ENCODE peak calls at places on chromosomes 2 and 18, in ten cellular contexts. J is osteoblast, V is upper lobe of right lung, S is NB4, K is dorsolateral prefrontal cortex, U is fibroblast of pulmonary artery, A is suprapubic skin, O is tibial nerve, P is neural crest cell, E is GM12865. X is an unnamed sample.

GRCh38 chr18:41642756-41643155 is 312.3 kb upstream of the PIK3C3 start:
- DNase-seq in J (no peak), V (no peak), S (no peak), K (no peak), U (peak), A (no peak), O (no peak), P (no peak), E (no peak), X (no peak)

GRCh38 chr2:2644040-2644439 is 313.0 kb upstream of the MYT1L start:
- DNase-seq in J (no peak), V (no peak), S (no peak), K (no peak), U (no peak), A (no peak), O (no peak), P (no peak), E (no peak), X (no peak)

GRCh38 chr2:169077674-169078240 is 8.4 kb downstream of the DHRS9 start:
- DNase-seq in J (peak), V (no peak), S (peak), K (no peak), U (no peak), A (no peak), O (no peak), P (no peak), E (no peak), X (no peak)

GRCh38 chr2:173751245-173751975 is 213.8 kb downstream of the SP3 start:
- DNase-seq in J (no peak), V (no peak), S (no peak), K (no peak), U (no peak), A (no peak), O (no peak), P (no peak), E (no peak), X (no peak)

GRCh38 chr2:146129231-146129630 is 1609.3 kb upstream of the ZEB2 start:
- DNase-seq in J (no peak), V (no peak), S (no peak), K (no peak), U (no peak), A (no peak), O (no peak), P (no peak), E (no peak), X (no peak)

GRCh38 chr2:197286805-197287595 is 23.6 kb downstream of the ANKRD44 start:
- DNase-seq in J (peak), V (no peak), S (peak), K (no peak), U (peak), A (no peak), O (peak), P (no peak), E (peak), X (no peak)

GRCh38 chr2:176146645-176147044 is 4.7 kb upstream of the HOXD4 start:
- DNase-seq in J (no peak), V (no peak), S (no peak), K (no peak), U (no peak), A (no peak), O (no peak), P (no peak), E (no peak), X (no peak)

GRCh38 chr2:36770542-36771287 is 74.2 kb downstream of the VIT start:
- DNase-seq in J (peak), V (no peak), S (peak), K (no peak), U (peak), A (no peak), O (no peak), P (peak), E (peak), X (no peak)

GRCh38 chr18:76801567-76802505 is 20.5 kb upstream of the ZNF236 start:
- DNase-seq in J (peak), V (peak), S (peak), K (peak), U (peak), A (no peak), O (peak), P (peak), E (peak), X (no peak)

DNA sequence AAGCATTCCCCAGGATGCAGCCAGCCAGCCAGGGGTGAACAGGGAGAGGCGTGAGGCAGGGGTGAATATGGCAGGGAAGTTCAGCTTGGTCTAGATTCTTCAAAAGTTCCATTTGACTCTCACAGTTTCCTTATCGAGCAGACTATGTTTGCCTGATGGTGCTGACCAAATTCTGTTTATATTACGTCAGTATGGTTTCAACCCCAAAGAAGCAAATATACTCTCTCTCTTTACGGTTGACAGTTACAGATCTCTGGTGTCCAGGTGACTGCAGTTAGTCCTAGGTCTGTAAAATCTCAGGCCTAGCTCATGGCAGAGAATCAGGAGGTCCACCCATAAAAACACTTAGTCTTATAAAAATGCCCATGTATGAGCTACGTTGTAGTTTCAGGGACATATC is 38.3 kb upstream of the DNMT3A start:
- DNase-seq in J (no peak), V (peak), S (no peak), K (no peak), U (no peak), A (no peak), O (no peak), P (no peak), E (peak), X (no peak)
- TF ChIP-seq CTCF in J (no peak), V (no peak), S (no peak), K (no peak), U (no peak), A (no peak), O (no peak), P (no peak), E (no peak), X (no peak)

DNA sequence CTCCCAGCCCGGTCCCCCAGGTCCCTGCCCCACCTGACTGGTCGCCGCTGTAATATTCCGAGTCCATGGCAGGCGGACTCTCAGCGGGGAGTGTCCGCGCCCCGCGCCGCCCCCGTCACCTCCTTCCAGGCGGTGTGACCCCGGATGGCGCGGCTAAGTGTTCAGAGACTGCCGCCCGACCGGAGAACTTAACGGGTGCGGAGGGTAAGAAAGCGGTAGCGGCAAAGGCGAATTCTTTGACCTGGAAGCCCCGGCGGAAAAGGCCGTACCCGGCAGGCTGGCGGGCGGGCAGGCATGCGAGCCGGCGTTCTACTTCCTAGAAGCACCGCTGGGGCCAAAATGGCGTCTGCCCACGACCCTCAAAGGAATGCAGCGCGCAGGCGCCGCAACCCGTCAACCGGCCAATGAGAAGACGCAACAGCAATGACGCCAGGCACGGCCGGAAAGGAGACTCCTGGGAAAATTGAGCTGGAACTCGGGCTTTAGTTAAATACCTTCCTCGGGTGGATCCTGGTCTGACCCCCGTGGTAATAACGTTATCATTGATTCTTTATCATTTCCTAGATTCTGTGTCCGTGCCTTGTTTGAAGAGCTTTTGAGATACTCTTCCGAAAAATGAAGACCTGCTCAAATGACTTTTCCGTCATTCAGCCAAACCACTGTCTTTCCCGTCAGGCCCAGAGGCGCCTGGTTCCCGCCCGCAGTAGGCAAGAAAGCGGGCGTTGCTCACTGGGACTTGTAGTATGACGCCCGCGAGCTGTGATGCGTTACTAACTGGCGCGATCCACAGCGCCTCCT is at the start of gene IWS1:
- DNase-seq in J (peak), V (peak), S (peak), K (peak), U (peak), A (peak), O (peak), P (peak), E (peak), X (peak)
- TF ChIP-seq CTCF in J (no peak), V (peak), S (no peak), K (peak), U (peak), A (peak), O (no peak), P (no peak), E (peak), X (peak)

DNA sequence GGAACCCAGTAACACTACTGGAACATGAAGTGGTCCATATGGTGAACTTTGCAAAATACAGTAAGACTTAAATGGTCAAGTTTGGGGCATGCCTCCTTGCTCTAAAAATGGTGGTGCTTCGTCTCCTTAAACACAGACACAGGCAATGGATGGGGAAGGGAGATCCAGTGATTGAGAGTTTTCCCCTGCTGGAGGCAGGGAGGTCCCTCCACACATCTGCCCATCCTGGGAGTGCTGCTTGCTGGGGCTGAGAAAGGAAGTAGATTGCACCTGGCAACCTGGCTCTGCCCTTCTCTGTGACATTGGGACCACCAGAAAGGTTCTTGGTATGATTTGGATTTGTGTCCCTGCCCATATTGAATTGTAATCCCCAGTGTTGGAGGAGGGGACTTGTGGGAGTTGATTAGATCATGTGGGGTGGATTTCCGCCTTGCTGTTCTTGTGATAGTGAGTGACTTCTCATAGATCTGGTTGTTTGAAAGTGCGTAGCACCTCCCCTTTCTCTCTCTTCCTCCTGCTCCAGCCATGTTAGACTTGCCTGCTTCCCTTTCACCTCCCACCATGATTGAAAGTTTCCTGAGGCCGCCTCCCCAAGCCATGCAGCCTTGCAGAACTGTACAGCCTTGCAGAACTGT is 35.4 kb upstream of the SKOR2 start:
- DNase-seq in J (no peak), V (no peak), S (no peak), K (no peak), U (no peak), A (no peak), O (no peak), P (no peak), E (no peak), X (no peak)
- TF ChIP-seq CTCF in J (no peak), V (no peak), S (no peak), K (no peak), U (no peak), A (no peak), O (no peak), P (no peak), E (no peak), X (no peak)

DNA sequence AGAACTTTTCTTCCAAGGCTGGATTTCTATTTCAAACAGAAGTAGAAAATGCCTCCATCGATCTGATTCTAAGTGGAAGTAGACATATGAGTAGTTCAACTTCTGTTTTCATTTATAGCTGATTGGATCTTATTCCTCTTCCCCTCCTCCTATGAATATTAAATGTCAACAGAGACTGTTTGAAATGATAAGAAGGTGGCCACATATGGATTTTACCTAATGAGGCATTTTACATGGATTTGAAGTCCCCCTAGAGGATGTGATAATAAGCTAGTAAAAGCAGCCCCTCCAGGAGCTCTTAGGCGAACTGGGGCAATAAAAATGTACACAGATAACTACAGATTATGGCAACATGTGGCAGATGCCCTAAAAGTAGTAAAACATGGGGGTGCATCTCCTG is 71.0 kb downstream of the UPP2 start:
- DNase-seq in J (no peak), V (no peak), S (no peak), K (no peak), U (no peak), A (no peak), O (no peak), P (no peak), E (no peak), X (no peak)
- TF ChIP-seq CTCF in J (no peak), V (no peak), S (no peak), K (no peak), U (no peak), A (no peak), O (no peak), P (no peak), E (no peak), X (no peak)